ENCODE peak calls at places on chromosomes 4 and X, in five cellular contexts. P is neural crest cell, X is fibroblast of lung, V is progenitor cell of endocrine pancreas, B is thyroid gland. Y is an unnamed sample.

GRCh38 chrX:3712870-3713224 is 602 bp downstream of the PRKX start:
- DNase-seq in P (no peak), B (no peak), X (no peak), V (no peak), Y (no peak)

GRCh38 chr4:88514557-88515511 is 8.7 kb downstream of the PYURF start:
- DNase-seq in B (no peak), V (no peak), P (no peak), X (no peak), Y (no peak)

GRCh38 chr4:185567828-185568442 is 32.6 kb upstream of the PDLIM3 start:
- DNase-seq in P (peak), X (peak), B (no peak), V (no peak), Y (no peak)

GRCh38 chr4:19736968-19737756 is 514.5 kb upstream of the SLIT2 start:
- DNase-seq in V (no peak), P (no peak), X (no peak), B (no peak), Y (no peak)

GRCh38 chr4:23130845-23131244 is 438.1 kb downstream of the GBA3 start:
- DNase-seq in P (no peak), V (no peak), X (no peak), B (no peak), Y (no peak)

GRCh38 chr4:159150838-159151390 is 48.0 kb downstream of the RAPGEF2 start:
- DNase-seq in V (no peak), B (no peak), X (no peak), P (no peak), Y (no peak)

GRCh38 chr4:14345356-14345775 is 656.9 kb upstream of the CPEB2 start:
- DNase-seq in B (no peak), V (no peak), P (no peak), X (peak), Y (peak)

GRCh38 chr4:150970685-150971151 is 44.4 kb downstream of the LRBA start:
- DNase-seq in B (no peak), P (no peak), V (no peak), X (no peak), Y (no peak)

GRCh38 chr4:128332086-128332485 is 44.5 kb upstream of the PGRMC2 start:
- DNase-seq in P (no peak), X (no peak), V (no peak), B (no peak), Y (no peak)

GRCh38 chrX:150486011-150486410 is 82.4 kb upstream of the MTM1 start:
- DNase-seq in V (no peak), X (peak), P (peak), B (peak), Y (peak)

GRCh38 chr4:30792616-30793015 is 72.4 kb downstream of the PCDH7 start:
- DNase-seq in P (no peak), X (no peak), B (no peak), V (no peak), Y (no peak)

GRCh38 chr4:38131371-38132139 is 171.4 kb downstream of the PTTG2 start:
- DNase-seq in P (no peak), B (no peak), X (no peak), V (no peak), Y (no peak)

GRCh38 chr4:186021461-186022167 is 47.3 kb upstream of the TLR3 start:
- DNase-seq in P (peak), X (peak), V (no peak), B (peak), Y (peak)

GRCh38 chr4:182351485-182351884 is 108.3 kb downstream of the TENM3 start:
- DNase-seq in X (no peak), P (no peak), B (no peak), V (no peak), Y (no peak)

DNA sequence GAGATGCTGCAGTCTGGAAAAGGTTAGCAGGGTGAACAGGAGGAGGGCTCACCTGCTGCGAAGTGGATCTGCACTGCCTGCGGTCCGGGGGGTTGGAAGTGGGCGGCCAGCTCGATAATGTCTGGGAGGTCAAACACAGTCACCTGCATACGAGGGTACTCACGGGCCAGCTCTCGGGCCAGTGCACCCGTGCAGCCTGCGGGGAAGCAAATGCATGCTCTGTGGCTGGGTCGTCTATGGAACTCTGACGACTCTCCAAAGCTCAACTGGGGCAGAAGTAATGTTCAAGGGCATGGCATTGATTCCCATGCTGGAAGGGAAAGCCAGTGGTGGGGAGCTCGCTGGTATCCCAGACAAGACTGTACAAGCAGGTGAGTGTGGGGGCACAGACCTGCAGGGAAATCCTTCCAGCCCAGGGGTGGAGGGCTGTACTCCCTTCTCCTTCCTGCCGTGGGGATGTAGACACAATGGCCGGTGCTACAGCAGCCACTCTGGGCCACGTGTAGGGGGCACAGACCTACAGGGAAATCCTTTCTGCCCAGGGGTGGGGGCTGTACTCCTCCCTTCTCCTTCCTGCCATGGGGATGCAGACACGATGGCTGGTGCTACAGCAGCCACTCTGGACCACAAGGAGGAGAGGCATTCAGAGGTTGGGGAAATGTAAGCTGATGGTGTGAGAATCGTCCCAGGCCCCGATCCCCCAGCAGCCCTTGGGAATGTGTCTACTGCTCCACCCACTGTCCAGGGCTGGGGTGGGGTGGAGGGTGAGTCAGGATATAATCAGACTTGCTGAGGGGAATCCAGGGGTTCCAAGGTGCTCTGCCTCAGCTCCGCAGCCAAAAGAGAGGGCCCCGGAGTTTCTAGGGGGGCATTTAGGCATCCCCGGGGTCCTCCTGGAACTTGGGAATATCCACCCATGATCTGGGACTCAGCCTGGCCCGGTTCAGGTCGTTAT is 26.3 kb upstream of the SLC25A6 start:
- DNase-seq in P (no peak), B (no peak), V (no peak), X (no peak), Y (no peak)
- TF ChIP-seq CTCF in P (no peak), B (no peak), V (no peak), X (no peak), Y (no peak)

GRCh38 chr4:121272526-121272925 is 108.3 kb downstream of the QRFPR start:
- DNase-seq in X (peak), V (no peak), B (no peak), P (no peak), Y (peak)

GRCh38 chr4:121273191-121273590 is 107.6 kb downstream of the QRFPR start:
- DNase-seq in B (no peak), V (no peak), X (no peak), P (no peak), Y (no peak)

GRCh38 chr4:121283319-121283718 is 97.5 kb downstream of the QRFPR start:
- DNase-seq in P (no peak), B (no peak), V (no peak), X (no peak), Y (no peak)

GRCh38 chr4:121278811-121279368 is 101.9 kb downstream of the QRFPR start:
- DNase-seq in X (no peak), P (no peak), V (no peak), B (no peak), Y (no peak)

GRCh38 chr4:121277194-121278105 is 103.4 kb downstream of the QRFPR start:
- DNase-seq in V (no peak), B (no peak), P (no peak), X (no peak), Y (peak)
- TF ChIP-seq CTCF in V (peak), B (no peak), P (peak), X (peak), Y (peak)

DNA sequence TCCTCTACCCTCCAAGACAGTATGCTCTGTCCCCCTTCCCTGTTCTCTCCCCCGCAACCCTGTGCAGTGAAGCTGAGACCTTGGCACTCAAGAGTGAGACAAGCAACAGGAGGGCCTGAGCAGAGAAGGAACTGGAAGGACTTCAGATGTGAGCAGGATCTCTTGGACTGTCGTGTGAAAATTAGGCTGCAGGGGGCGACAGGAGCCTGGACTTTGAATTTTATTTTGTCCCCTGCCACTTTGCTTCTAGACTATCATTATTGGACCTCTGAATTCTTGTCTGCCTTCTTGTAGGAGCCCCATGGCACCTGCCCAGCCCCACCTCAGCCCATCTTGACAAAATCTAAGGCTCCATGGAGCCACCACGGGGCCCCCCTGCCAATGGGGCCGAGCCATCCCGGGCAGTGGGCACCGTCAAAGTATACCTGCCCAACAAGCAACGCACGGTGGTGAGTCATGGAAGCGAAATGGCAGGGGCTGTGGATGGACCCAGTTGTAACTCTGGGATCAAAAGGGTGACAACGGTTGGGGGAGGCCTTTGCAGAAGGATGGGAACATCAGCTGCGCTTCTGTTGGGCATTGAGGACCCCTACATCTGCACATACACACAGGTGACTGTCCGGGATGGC is 1.7 kb downstream of the ARAF start:
- DNase-seq in P (peak), V (no peak), X (no peak), B (no peak), Y (peak)
- TF ChIP-seq CTCF in P (peak), V (peak), X (peak), B (no peak), Y (peak)

GRCh38 chr4:16674133-16674532 is 224.3 kb downstream of the LDB2 start:
- DNase-seq in V (no peak), B (no peak), P (no peak), X (no peak), Y (no peak)
- TF ChIP-seq CTCF in V (no peak), B (no peak), P (no peak), X (no peak), Y (no peak)